ENCODE peak calls at places on chromosomes 3 and 15, in eight cellular contexts. L, K, T, F, U, Q, M and Y are unnamed samples.

GRCh38 chr3:195900426-195901355 is 7.7 kb downstream of the TNK2 start:
- DNase-seq in T (no peak), L (no peak), Q (peak), F (no peak), K (peak), U (no peak), M (no peak), Y (no peak)

GRCh38 chr15:30671309-30671708 is 45.4 kb downstream of the ARHGAP11B start:
- DNase-seq in K (no peak), T (no peak), M (no peak), U (no peak), F (no peak), Q (no peak), L (no peak), Y (no peak)

GRCh38 chr3:132867956-132868355 is 145.7 kb upstream of the NPHP3 start:
- DNase-seq in Q (peak), U (peak), F (no peak), M (no peak), L (no peak), T (no peak), K (no peak), Y (no peak)

GRCh38 chr3:105369501-105370371 is 3.0 kb downstream of the ALCAM start:
- DNase-seq in T (peak), L (no peak), U (peak), K (peak), M (peak), F (peak), Q (peak), Y (peak)

GRCh38 chr15:60374209-60374608 is 23.6 kb downstream of the ANXA2 start:
- DNase-seq in T (no peak), Q (no peak), F (no peak), M (no peak), U (no peak), K (no peak), L (no peak), Y (no peak)

GRCh38 chr15:51706347-51706746 is 25.0 kb downstream of the SCG3 start:
- DNase-seq in L (no peak), F (no peak), K (no peak), M (no peak), Q (no peak), U (no peak), T (peak), Y (no peak)

GRCh38 chr3:25463850-25464418 is 35.9 kb downstream of the RARB start:
- DNase-seq in U (no peak), Q (no peak), M (no peak), T (no peak), F (no peak), K (no peak), L (no peak), Y (no peak)

GRCh38 chr15:62428259-62428658 is 263.2 kb upstream of the C2CD4B start:
- DNase-seq in M (no peak), Q (no peak), U (no peak), L (no peak), T (no peak), F (no peak), K (no peak), Y (no peak)

GRCh38 chr3:180705619-180706018 is 26.3 kb upstream of the CCDC39 start:
- DNase-seq in K (no peak), Q (no peak), F (no peak), M (no peak), T (no peak), L (no peak), U (no peak), Y (no peak)

DNA sequence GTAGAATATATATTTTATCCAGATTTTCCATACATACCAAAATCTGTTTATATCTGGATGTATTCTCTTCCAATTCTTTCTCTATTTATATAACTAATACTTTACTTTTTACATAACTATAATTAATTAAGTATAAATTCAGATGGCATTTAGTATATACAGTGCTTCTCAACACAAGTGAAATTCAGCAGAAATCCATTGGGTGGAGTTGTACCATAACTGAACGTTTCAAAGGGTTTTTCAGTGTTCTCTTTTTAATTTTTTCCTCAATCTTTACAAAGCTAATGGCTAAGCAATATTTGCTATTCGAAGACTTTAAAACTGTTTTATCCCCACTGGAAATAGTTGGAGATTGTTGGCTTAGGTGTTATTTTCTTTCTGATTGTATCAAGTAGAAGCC is 13.9 kb upstream of the ZBBX start:
- DNase-seq in L (no peak), M (no peak), T (no peak), U (no peak), Q (no peak), F (no peak), K (no peak), Y (no peak)
- TF ChIP-seq CTCF in L (no peak), M (no peak), T (peak), U (no peak), Q (peak), F (no peak), K (no peak), Y (no peak)

GRCh38 chr3:23886311-23886710 is 30.5 kb downstream of the NKIRAS1 start:
- DNase-seq in M (no peak), L (no peak), K (no peak), F (no peak), U (no peak), T (no peak), Q (no peak), Y (no peak)

GRCh38 chr3:23885210-23885609 is 31.6 kb downstream of the NKIRAS1 start:
- DNase-seq in K (no peak), L (no peak), T (no peak), M (no peak), U (no peak), Q (no peak), F (no peak), Y (no peak)

GRCh38 chr3:23882487-23882918 is 34.3 kb downstream of the NKIRAS1 start:
- DNase-seq in L (no peak), F (no peak), Q (no peak), M (no peak), T (no peak), K (no peak), U (no peak), Y (no peak)

GRCh38 chr3:23880703-23881339 is 36.0 kb downstream of the NKIRAS1 start:
- DNase-seq in L (no peak), Q (no peak), U (no peak), M (no peak), F (no peak), T (peak), K (no peak), Y (no peak)

DNA sequence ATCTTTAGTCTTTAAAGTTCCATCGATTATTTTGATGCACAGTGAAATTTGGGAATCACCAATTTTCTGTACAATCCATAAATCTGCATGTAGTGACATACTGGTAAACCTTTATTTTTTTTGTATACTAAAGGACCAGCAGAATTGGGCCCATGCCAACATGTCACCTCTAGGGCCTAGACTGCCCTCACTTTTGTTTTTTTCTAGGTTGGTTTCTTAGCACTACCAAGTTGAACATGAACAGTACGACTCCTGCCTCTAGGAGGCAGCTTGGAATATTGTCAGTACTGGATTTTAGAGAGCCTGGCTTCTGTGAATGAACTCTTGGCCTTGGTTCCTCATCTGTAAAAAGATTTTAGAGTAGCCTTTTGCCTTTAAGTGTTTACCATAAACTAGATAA is 32.3 kb downstream of the NKIRAS1 start:
- DNase-seq in M (no peak), K (no peak), L (no peak), T (peak), F (no peak), U (no peak), Q (no peak), Y (no peak)
- TF ChIP-seq CTCF in M (no peak), K (no peak), L (peak), T (no peak), F (no peak), U (peak), Q (peak), Y (no peak)

GRCh38 chr3:33481018-33481621 is 40.9 kb upstream of the UBP1 start:
- DNase-seq in F (no peak), T (no peak), L (no peak), U (no peak), K (no peak), M (no peak), Q (no peak), Y (no peak)

DNA sequence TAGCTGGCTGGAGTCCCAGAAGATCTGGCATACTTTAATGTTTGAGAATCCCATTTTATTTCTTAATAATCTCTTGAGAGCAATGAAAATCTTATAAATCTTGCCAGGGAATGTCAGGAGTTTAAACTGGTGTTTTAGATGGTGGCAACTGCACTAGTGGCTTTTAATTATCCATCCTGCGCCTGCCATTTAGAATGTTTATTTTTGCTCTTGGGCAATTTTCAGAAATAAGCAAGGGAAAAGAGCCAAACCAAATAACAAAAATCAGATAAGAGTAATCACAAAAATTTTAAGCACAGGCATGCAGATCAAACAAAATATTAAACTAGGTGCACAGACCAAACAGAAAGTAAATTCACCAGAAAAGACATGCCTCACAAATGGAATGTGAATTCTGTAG is 41.9 kb upstream of the UBP1 start:
- DNase-seq in K (no peak), F (no peak), U (no peak), L (no peak), Q (no peak), T (no peak), M (peak), Y (no peak)
- TF ChIP-seq CTCF in K (no peak), F (no peak), U (no peak), L (no peak), Q (no peak), T (no peak), M (no peak), Y (no peak)

GRCh38 chr15:86333819-86334218 is 254.1 kb downstream of the AGBL1 start:
- DNase-seq in Q (no peak), F (no peak), L (no peak), M (no peak), K (no peak), U (no peak), T (no peak), Y (no peak)

GRCh38 chr15:86337071-86337470 is 257.4 kb downstream of the AGBL1 start:
- DNase-seq in M (no peak), L (no peak), T (no peak), K (no peak), U (no peak), Q (no peak), F (no peak), Y (no peak)

DNA sequence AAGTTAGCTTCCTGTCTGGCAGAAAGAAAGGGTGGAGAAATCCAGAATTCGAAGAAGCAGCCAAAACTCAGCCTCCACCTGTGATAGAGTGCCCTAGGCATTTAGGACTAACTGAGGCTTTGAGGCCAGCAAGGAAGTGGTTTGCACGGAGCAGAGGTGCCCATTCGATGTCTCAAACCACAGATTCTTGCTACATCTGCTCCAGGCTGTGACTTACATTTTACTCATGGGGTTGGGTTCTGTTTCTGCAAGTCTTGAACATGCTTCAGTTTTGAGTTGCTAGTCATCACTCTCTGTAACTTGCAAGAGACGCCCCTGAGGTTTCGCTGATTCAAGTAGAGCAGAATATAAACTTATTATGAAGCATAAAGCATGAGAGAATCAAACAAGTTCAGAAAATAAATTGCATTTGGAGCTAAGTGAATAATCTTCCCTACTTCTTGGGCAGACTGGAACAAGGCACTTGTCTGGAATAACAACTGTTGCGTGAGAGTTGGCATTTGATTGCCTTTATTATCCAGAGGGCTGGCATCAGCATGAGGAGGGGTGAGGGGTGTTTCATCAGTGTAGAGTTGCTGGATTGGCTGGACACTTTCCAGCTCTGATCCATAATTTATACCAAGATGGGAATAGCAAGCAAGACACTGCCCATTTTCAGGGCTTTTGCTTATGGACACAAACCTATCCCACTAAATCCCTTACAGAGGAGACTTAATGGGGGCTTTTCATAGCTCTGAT is 256.5 kb downstream of the AGBL1 start:
- DNase-seq in Q (peak), U (no peak), F (no peak), K (no peak), M (no peak), L (no peak), T (no peak), Y (no peak)
- TF ChIP-seq CTCF in Q (no peak), U (no peak), F (no peak), K (no peak), M (no peak), L (no peak), T (no peak), Y (no peak)

GRCh38 chr3:136305879-136306278 is 55.7 kb downstream of the PCCB start:
- DNase-seq in T (no peak), L (peak), F (no peak), K (no peak), U (no peak), M (no peak), Q (peak), Y (no peak)
- TF ChIP-seq CTCF in T (no peak), L (peak), F (no peak), K (no peak), U (peak), M (no peak), Q (peak), Y (no peak)

GRCh38 chr3:36317915-36318314 is 62.4 kb upstream of the STAC start:
- DNase-seq in K (no peak), F (no peak), L (no peak), M (no peak), T (no peak), Q (no peak), U (no peak), Y (no peak)

GRCh38 chr3:36309092-36309491 is 71.2 kb upstream of the STAC start:
- DNase-seq in K (no peak), T (no peak), F (no peak), L (no peak), U (no peak), M (no peak), Q (no peak), Y (no peak)

GRCh38 chr3:36312351-36312750 is 68.0 kb upstream of the STAC start:
- DNase-seq in T (peak), M (no peak), Q (no peak), K (no peak), U (no peak), L (no peak), F (no peak), Y (no peak)
- TF ChIP-seq CTCF in T (no peak), M (no peak), Q (no peak), K (no peak), U (no peak), L (no peak), F (no peak), Y (no peak)

GRCh38 chr15:78242128-78242527 is 7.8 kb upstream of the ACSBG1 start:
- DNase-seq in K (no peak), L (no peak), Q (no peak), F (peak), T (peak), M (peak), U (no peak), Y (peak)
- TF ChIP-seq CTCF in K (no peak), L (peak), Q (peak), F (peak), T (peak), M (peak), U (peak), Y (peak)

GRCh38 chr15:88489321-88489720 is 21.8 kb downstream of the MRPS11 start:
- DNase-seq in F (no peak), M (no peak), T (no peak), U (no peak), Q (no peak), L (no peak), K (no peak), Y (no peak)
- TF ChIP-seq CTCF in F (no peak), M (no peak), T (no peak), U (no peak), Q (no peak), L (peak), K (no peak), Y (no peak)